ENCODE peak calls at places on chromosomes 2 and 18, in seven cellular contexts. I is hepatocyte, K is MM.1S, B is SK-N-SH, Q is PC-3, M is HCT116, D is OCI-LY7. G is an unnamed sample.

GRCh38 chr2:233674995-233675394 is 3.3 kb downstream of the UGT1A9 start:
- DNase-seq in I (no peak), K (no peak), B (no peak), Q (no peak), M (no peak), D (no peak), G (no peak)

GRCh38 chr18:42274488-42275137 is 319.6 kb downstream of the PIK3C3 start:
- DNase-seq in I (peak), K (peak), B (peak), Q (peak), M (no peak), D (peak), G (peak)

GRCh38 chr2:230875347-230876315 is 10.9 kb downstream of the ITM2C start:
- DNase-seq in I (no peak), K (no peak), B (no peak), Q (no peak), M (no peak), D (no peak), G (no peak)

GRCh38 chr2:161988589-161988988 is 85.4 kb downstream of the DPP4 start:
- DNase-seq in I (no peak), K (no peak), B (no peak), Q (peak), M (no peak), D (no peak), G (peak)

GRCh38 chr2:216286616-216287231 is 85.6 kb downstream of the MARCHF4 start:
- DNase-seq in I (no peak), K (no peak), B (no peak), Q (no peak), M (no peak), D (no peak), G (no peak)

GRCh38 chr2:197209742-197210408 is 100.7 kb downstream of the ANKRD44 start:
- DNase-seq in I (peak), K (peak), B (no peak), Q (no peak), M (no peak), D (peak), G (no peak)

GRCh38 chr2:205743982-205744644 is 61.8 kb downstream of the NRP2 start:
- DNase-seq in I (no peak), K (no peak), B (no peak), Q (no peak), M (no peak), D (no peak), G (no peak)

GRCh38 chr18:154151-154550 is 4.2 kb upstream of the USP14 start:
- DNase-seq in I (no peak), K (no peak), B (no peak), Q (peak), M (no peak), D (no peak), G (no peak)

GRCh38 chr2:54958717-54959371 is 91.4 kb downstream of the RTN4 start:
- DNase-seq in I (no peak), K (no peak), B (no peak), Q (no peak), M (no peak), D (peak), G (no peak)

GRCh38 chr2:11598228-11598731 is 64.4 kb downstream of the GREB1 start:
- DNase-seq in I (no peak), K (peak), B (no peak), Q (peak), M (no peak), D (no peak), G (no peak)

GRCh38 chr2:65655000-65655399 is 222.6 kb upstream of the SPRED2 start:
- DNase-seq in I (no peak), K (no peak), B (no peak), Q (no peak), M (no peak), D (no peak), G (no peak)

GRCh38 chr2:159506764-159507406 is 109.5 kb downstream of the BAZ2B start:
- DNase-seq in I (peak), K (peak), B (no peak), Q (peak), M (peak), D (no peak), G (no peak)

GRCh38 chr2:181123798-181124217 is 143.4 kb downstream of the UBE2E3 start:
- DNase-seq in I (no peak), K (peak), B (no peak), Q (no peak), M (no peak), D (peak), G (no peak)

GRCh38 chr2:216195565-216195978 is 86.4 kb downstream of the XRCC5 start:
- DNase-seq in I (no peak), K (no peak), B (no peak), Q (peak), M (no peak), D (no peak), G (no peak)

GRCh38 chr2:96260404-96261260 is 5.2 kb downstream of the TMEM127 start:
- DNase-seq in I (peak), K (peak), B (peak), Q (peak), M (peak), D (peak), G (peak)

GRCh38 chr2:109352066-109352897 is 223.3 kb downstream of the SH3RF3 start:
- DNase-seq in I (no peak), K (no peak), B (no peak), Q (no peak), M (no peak), D (no peak), G (no peak)

GRCh38 chr2:237922641-237923361 is 44.0 kb upstream of the UBE2F start:
- DNase-seq in I (peak), K (no peak), B (peak), Q (peak), M (peak), D (no peak), G (no peak)

GRCh38 chr2:157777425-157777824 is 98.7 kb downstream of the ACVR1 start:
- DNase-seq in I (peak), K (peak), B (peak), Q (peak), M (peak), D (peak), G (peak)

GRCh38 chr2:38409136-38409903 is 32.2 kb upstream of the ATL2 start:
- DNase-seq in I (no peak), K (peak), B (no peak), Q (peak), M (no peak), D (peak), G (no peak)

GRCh38 chr2:62410015-62410453 is 96.0 kb downstream of the TMEM17 start:
- DNase-seq in I (no peak), K (no peak), B (no peak), Q (no peak), M (no peak), D (peak), G (peak)

GRCh38 chr2:1717129-1717528 is 27.2 kb downstream of the PXDN start:
- DNase-seq in I (no peak), K (no peak), B (peak), Q (peak), M (no peak), D (no peak), G (peak)

GRCh38 chr2:41940715-41941114 is 107.1 kb upstream of the PKDCC start:
- DNase-seq in I (no peak), K (no peak), B (no peak), Q (no peak), M (no peak), D (no peak), G (no peak)

GRCh38 chr2:222603501-222603900 is 52.4 kb downstream of the FARSB start:
- DNase-seq in I (no peak), K (no peak), B (no peak), Q (no peak), M (no peak), D (no peak), G (no peak)

GRCh38 chr18:66734451-66734850 is 130.6 kb upstream of the CDH19 start:
- DNase-seq in I (no peak), K (no peak), B (no peak), Q (peak), M (no peak), D (no peak), G (no peak)

DNA sequence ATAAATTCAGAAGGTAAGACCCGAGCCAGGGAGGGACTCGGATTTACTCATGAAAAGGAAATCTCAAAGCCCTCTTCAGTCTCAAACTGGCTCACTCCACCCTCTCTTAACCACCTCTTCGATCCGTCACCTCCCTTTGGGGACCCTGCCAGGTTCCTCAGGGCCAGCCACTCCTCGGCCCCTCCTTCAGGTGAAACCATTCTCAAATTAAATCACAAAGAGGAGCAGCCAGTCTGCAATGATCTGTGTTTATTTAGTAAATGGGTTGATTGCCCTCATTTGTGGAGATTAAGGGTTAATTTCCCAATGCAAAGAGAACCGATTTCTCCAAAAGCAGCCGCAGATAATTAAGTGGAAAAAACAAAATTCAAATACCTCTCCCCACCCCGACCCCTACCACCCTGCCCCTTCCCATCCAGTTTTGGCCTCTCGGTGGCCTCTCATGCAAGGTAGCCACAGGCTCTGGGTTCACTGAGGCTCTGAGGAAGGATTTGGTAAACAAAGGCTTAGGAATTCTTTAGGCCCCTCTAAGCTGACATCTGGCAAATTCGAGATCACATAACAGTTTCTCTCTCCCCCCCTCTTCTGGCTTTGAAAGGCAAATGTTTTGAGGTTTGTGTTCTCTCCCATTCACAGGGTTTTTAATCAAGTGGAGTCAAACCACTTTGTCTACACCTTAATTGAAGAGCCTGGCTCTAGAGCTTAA is 10.3 kb upstream of the FZD7 start:
- DNase-seq in I (no peak), K (no peak), B (no peak), Q (no peak), M (no peak), D (no peak), G (peak)
- H3K4me2 ChIP-seq in I (no peak), K (no peak), B (no peak), Q (no peak), M (no peak), D (no peak), G (peak)

DNA sequence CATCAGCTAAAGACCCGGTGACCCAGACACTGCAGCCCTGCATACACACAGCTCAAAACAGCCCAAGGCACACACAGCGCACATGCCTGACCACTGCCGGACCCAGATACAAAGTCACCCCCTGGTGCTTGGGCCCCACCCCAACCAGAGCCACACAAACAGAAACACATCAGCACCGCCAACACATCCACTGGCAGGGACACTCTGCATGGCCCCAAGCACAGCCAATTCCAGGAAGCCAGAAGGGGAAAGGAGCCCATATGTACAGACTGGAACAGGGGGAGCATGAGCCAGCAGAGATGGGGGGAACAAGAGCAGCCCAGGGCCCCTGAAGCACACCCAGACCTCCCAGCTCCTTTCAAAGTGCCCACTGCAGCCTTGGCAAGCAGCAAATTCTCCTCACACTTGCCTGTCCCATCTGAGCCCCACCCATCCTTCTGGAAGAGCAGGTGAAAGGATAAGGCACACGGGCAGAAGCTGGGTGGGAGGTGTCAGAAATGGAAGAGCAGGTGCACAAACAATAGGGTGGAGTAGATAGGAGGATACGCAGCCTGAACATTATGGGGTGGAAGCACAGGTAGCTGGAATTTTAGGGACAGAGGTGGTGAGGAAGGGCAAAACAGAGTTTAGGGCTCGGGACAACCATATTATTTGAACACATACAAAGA is 69.3 kb downstream of the TNS1 start:
- DNase-seq in I (no peak), K (no peak), B (peak), Q (no peak), M (no peak), D (no peak), G (no peak)
- H3K27ac ChIP-seq in I (peak), K (no peak), B (peak), Q (no peak), M (no peak), D (no peak), G (no peak)

DNA sequence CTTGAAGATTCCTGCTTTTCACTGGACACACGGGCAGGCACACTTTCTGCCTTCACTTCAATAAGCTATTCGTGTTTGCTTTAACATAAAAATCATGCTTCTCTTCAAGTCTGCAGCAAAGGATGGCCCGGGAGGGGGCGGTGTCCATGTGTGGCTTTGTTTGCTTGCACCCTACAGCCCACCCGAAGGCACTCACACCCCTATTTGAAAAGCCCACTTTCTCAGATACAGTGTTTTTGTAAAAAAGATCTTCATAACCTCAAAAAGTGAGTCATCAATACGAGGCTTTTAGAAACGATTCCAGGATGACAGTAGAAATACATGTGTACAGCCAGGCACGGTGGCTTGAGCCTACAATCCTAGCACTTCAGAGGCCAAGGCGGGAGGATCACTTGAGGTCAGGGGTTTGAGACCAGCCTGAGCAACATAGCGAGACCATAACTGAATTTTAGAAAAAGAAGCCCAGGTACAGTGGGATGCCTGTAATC is 36.5 kb upstream of the HPCAL1 start:
- DNase-seq in I (no peak), K (no peak), B (no peak), Q (peak), M (no peak), D (no peak), G (no peak)
- TF ChIP-seq EZH2phosphoT487 in I (no peak), K (no peak), B (no peak), Q (no peak), M (no peak), D (no peak), G (no peak)

DNA sequence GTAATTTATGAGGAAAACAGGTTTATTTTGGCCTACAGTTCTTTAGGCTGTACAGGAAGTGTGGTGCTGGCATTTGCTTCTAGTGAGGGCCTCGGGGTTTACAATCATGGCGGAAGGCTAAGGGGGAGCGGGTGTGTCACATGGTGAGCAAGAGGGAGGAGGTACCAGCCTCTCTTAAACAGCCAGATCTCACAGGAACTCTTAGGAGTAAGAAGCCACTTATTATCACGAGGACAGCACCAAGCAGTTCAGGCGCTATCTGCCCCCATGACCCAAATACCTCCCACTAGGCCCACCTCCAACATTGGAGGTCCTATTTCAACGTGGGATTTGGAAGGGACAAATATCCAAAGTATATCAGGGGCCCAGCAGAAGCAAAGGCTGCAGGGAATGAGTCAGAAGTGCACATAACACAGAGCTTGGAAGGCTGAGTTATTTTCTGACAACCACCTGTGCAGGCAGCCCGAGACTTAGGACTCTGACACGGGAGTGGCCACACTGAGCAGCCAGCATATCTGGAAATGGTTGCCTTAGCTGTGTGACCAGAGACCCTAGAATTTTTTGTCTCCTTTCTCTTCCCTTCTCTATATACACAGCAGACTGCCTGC is 170.9 kb downstream of the PRPF40A start:
- DNase-seq in I (peak), K (no peak), B (no peak), Q (no peak), M (no peak), D (no peak), G (no peak)
- H3K4me2 ChIP-seq in I (no peak), K (no peak), B (no peak), Q (no peak), M (no peak), D (no peak), G (no peak)

DNA sequence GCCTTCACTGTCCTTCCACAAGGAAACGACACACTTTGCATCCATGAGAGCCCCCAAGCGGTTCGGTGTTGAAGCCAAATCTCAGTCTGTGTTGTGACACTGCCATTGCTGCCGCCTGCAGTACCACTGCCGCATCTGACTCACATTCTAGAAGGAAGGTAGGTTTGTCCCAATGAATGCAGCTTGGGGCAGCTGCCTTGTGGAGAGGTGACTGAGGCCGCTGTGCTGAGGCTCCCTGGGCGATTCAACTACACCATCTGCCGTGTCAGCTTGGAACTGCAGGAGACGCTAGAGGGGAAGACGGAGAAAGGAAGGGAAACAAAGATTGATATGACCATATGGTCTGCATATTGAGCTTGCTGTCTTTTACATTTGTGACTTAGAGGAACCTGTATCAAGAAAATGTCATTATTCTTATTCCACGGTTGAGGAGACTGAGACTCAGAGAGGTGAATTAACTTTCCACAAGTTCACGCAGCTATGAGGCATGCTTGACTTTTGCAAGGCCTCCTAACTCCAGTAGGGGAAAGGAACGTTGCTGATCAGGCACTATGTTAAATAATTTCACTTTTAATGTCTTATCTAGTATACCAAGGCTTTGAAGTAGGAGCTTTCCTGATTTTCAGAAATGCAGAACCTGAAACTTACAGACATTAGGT is 43.5 kb upstream of the LMAN1 start:
- DNase-seq in I (peak), K (peak), B (peak), Q (peak), M (peak), D (peak), G (peak)
- H3K27ac ChIP-seq in I (no peak), K (no peak), B (no peak), Q (no peak), M (no peak), D (no peak), G (no peak)

DNA sequence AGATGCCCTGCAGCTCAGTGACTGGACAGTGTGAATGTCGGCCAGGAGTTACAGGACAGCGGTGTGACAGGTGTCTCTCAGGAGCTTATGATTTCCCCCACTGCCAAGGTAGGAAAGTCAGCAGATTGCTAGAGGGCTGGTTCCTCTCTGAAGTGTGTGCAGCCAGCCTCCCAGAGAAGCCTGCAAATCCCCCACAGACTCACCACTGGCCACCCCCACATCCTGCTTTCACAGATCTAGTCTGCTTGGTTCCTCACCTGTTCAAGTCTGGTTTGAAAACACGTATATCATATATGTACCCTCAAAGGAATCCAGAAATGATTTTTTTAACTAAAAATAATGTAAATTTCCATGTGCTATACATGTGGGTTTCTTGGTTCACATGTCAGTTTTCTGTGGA is 121.1 kb downstream of the LAMA3 start:
- DNase-seq in I (no peak), K (no peak), B (no peak), Q (no peak), M (no peak), D (peak), G (no peak)
- TF ChIP-seq EZH2phosphoT487 in I (no peak), K (no peak), B (no peak), Q (no peak), M (no peak), D (no peak), G (no peak)

DNA sequence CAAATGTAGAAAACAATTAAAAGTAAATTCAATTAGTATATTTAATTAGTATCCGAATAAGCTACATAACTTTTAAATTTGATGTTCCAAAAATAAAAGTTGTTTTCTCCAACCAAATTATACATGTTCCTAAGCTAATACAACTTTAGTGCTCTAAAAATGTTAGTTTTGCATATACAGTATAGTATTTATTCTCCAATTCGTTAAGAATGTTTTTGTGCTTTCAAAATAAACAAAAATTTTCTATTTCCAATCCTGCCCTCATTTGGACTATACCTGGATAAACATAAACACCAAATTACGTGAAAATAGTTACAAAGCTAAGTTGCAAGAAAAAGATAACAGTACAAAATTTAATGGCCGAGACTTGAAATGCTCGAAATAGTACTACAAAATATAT is 71.9 kb downstream of the STK39 start:
- DNase-seq in I (no peak), K (no peak), B (no peak), Q (no peak), M (no peak), D (no peak), G (no peak)
- H3K4me2 ChIP-seq in I (no peak), K (no peak), B (no peak), Q (no peak), M (no peak), D (no peak), G (no peak)

GRCh38 chr18:13579874-13580273 is 146.5 kb downstream of the FAM210A start:
- DNase-seq in I (no peak), K (no peak), B (no peak), Q (no peak), M (no peak), D (no peak), G (no peak)
- H3K27ac ChIP-seq in I (no peak), K (no peak), B (no peak), Q (no peak), M (no peak), D (no peak), G (no peak)